ENCODE peak calls at places on chromosomes 1 and 21, in ten cellular contexts. H is PC-3; V is right atrium auricular region; D is A549; B is Panc1; G is fibroblast of villous mesenchyme; Y is GM23338; K is BJ; E is fibroblast of mammary gland; J is CD8-positive, alpha-beta T cell. R is an unnamed sample.

GRCh38 chr21:19475525-19475924 is 1071.9 kb upstream of the TMPRSS15 start:
- DNase-seq in H (no peak), V (no peak), D (no peak), B (no peak), G (no peak), Y (no peak), K (no peak), E (no peak), J (no peak), R (no peak)

GRCh38 chr21:45280178-45280821 is 7.4 kb downstream of the POFUT2 start:
- DNase-seq in H (no peak), V (no peak), D (no peak), B (no peak), G (no peak), Y (no peak), K (no peak), E (no peak), J (no peak), R (no peak)

GRCh38 chr1:163054056-163054706 is 15.0 kb upstream of the RGS4 start:
- DNase-seq in H (no peak), V (no peak), D (no peak), B (no peak), G (no peak), Y (no peak), K (no peak), E (no peak), J (no peak), R (no peak)

GRCh38 chr1:78607334-78607927 is 12.8 kb upstream of the IFI44L start:
- DNase-seq in H (peak), V (no peak), D (peak), B (no peak), G (peak), Y (peak), K (no peak), E (peak), J (no peak), R (peak)

GRCh38 chr1:191831572-191831971 is 326.7 kb upstream of the RGS18 start:
- DNase-seq in H (peak), V (no peak), D (no peak), B (no peak), G (no peak), Y (peak), K (no peak), E (no peak), J (no peak), R (no peak)

GRCh38 chr1:66402194-66402593 is 131.8 kb upstream of the SGIP1 start:
- DNase-seq in H (no peak), V (peak), D (no peak), B (no peak), G (peak), Y (no peak), K (no peak), E (peak), J (no peak), R (peak)

GRCh38 chr1:108962681-108963051 is 618 bp downstream of the CLCC1 start:
- DNase-seq in H (peak), V (no peak), D (no peak), B (no peak), G (no peak), Y (peak), K (no peak), E (no peak), J (peak), R (no peak)

GRCh38 chr1:119871881-119872280 is 24.4 kb downstream of the ADAM30 start:
- DNase-seq in H (peak), V (no peak), D (no peak), B (no peak), G (no peak), Y (no peak), K (no peak), E (peak), J (no peak), R (peak)

GRCh38 chr1:220881918-220882891 is 3.0 kb downstream of the HLX start:
- DNase-seq in H (no peak), V (no peak), D (no peak), B (no peak), G (peak), Y (peak), K (no peak), E (peak), J (no peak), R (peak)

GRCh38 chr1:152774875-152775274 is at the start of gene LCE1F:
- DNase-seq in H (no peak), V (no peak), D (no peak), B (no peak), G (no peak), Y (no peak), K (no peak), E (no peak), J (no peak), R (no peak)

GRCh38 chr1:3930282-3930681 is 30.2 kb upstream of the C1orf174 start:
- DNase-seq in H (no peak), V (no peak), D (no peak), B (no peak), G (no peak), Y (no peak), K (no peak), E (no peak), J (no peak), R (no peak)

GRCh38 chr1:10663668-10664035 is 132.8 kb downstream of the CASZ1 start:
- DNase-seq in H (no peak), V (peak), D (no peak), B (no peak), G (no peak), Y (peak), K (no peak), E (no peak), J (no peak), R (peak)

GRCh38 chr1:151058682-151059341 is 610 bp downstream of the CDC42SE1 start:
- DNase-seq in H (peak), V (no peak), D (no peak), B (no peak), G (peak), Y (peak), K (no peak), E (no peak), J (no peak), R (peak)

GRCh38 chr1:99481391-99481996 is 164.4 kb upstream of the PALMD start:
- DNase-seq in H (peak), V (no peak), D (peak), B (no peak), G (peak), Y (peak), K (no peak), E (peak), J (no peak), R (peak)

GRCh38 chr21:16594191-16594590 is 864.4 kb downstream of the USP25 start:
- DNase-seq in H (no peak), V (no peak), D (no peak), B (no peak), G (no peak), Y (no peak), K (no peak), E (peak), J (no peak), R (no peak)

DNA sequence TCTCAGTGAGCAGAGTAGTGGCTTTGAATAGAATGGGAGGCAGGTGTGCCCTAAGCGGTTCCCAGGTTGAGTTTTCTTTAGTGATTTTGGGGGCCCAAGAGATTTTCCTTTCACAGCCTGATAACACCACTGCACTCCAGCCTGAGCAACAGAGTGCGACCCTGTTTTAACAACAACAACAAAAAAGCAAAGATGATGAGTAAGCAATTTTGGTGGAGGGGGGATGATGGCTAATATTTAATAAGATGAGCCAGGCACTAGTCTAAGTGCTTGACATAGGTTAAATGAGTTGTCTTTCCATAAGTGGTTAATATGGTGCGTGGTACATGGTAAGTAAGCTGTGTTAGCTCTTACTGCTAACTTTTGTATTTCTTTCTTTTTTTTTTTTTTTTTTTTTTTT is 2.0 kb downstream of the RNPEP start:
- DNase-seq in H (no peak), V (no peak), D (no peak), B (no peak), G (no peak), Y (no peak), K (no peak), E (no peak), J (no peak), R (no peak)
- H3K4me3 ChIP-seq in H (peak), V (no peak), D (no peak), B (no peak), G (no peak), Y (peak), K (no peak), E (no peak), J (no peak), R (no peak)

GRCh38 chr1:164673584-164674214 is 114.7 kb downstream of the PBX1 start:
- DNase-seq in H (peak), V (no peak), D (peak), B (no peak), G (no peak), Y (peak), K (no peak), E (no peak), J (no peak), R (no peak)

GRCh38 chr1:164672610-164673009 is 113.6 kb downstream of the PBX1 start:
- DNase-seq in H (no peak), V (no peak), D (no peak), B (no peak), G (no peak), Y (no peak), K (no peak), E (no peak), J (no peak), R (no peak)

GRCh38 chr1:164668451-164668850 is 109.5 kb downstream of the PBX1 start:
- DNase-seq in H (no peak), V (no peak), D (no peak), B (no peak), G (no peak), Y (no peak), K (no peak), E (no peak), J (no peak), R (no peak)

GRCh38 chr1:164670026-164670425 is 111.0 kb downstream of the PBX1 start:
- DNase-seq in H (no peak), V (no peak), D (no peak), B (no peak), G (no peak), Y (no peak), K (no peak), E (no peak), J (no peak), R (no peak)

DNA sequence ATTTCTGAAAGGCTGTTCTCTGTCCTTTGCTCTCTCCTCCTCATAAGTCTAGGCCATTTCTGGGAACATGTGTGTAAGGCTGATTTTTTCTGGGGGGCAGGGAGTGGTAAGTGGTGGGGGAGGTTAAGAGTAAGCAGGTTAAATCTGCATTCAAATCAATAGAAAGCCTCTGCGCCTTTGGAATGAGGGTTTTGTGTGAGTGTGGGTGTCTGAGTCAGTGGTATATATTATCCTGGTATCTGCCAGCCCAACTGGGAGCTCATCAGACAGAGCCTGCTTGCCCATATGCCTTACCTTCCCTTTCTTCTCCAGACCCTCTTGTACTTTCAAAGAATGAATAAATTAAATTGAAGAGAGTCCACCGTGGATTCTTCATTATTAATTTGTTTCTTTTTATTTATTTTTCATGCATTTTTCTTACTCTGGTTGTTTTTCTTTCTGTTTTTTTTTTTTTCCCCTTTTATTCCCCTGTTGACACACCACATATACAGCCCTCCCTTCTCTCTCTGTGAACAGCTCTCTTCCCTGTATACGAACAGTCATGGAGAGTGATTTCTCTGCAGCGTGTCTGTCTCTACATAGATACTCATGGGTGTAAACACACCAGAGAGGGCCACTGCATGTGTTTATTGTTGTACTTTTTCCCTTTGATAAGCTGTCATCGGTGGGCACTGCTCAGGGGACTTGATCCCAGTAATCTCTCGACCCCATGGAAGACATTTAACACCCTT is 112.8 kb downstream of the PBX1 start:
- DNase-seq in H (no peak), V (no peak), D (no peak), B (no peak), G (no peak), Y (no peak), K (no peak), E (peak), J (no peak), R (peak)
- TF ChIP-seq CTCF in H (no peak), V (no peak), D (no peak), B (no peak), G (no peak), Y (no peak), K (no peak), E (no peak), J (no peak), R (no peak)

GRCh38 chr1:193408782-193409293 is 222.4 kb upstream of the B3GALT2 start:
- DNase-seq in H (no peak), V (peak), D (peak), B (no peak), G (peak), Y (peak), K (peak), E (peak), J (no peak), R (peak)
- H3K4me3 ChIP-seq in H (no peak), V (peak), D (no peak), B (peak), G (peak), Y (no peak), K (peak), E (no peak), J (no peak), R (no peak)

DNA sequence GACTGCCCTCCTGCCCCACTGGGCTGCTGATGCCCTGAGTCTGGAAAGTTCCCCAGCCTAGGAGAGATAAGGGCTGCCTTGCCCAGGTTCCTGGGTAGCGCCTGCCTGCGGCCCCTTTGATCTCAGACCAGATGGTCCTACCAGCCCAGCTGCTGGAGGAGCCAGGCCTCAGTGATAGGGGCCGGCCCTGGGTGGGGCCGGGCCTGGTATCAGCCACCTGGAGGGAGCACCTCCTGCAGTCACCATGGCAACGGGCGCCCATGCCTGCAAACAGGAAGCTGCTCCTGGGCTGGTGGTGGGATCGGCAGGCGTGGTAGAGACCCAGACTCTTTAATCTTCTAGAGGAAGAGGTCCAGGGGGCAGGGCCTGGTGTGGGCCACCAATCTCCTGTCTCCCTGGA is 119.7 kb upstream of the WNT4 start:
- DNase-seq in H (no peak), V (no peak), D (no peak), B (no peak), G (no peak), Y (peak), K (no peak), E (no peak), J (no peak), R (no peak)
- TF ChIP-seq CTCF in H (no peak), V (no peak), D (no peak), B (no peak), G (no peak), Y (no peak), K (no peak), E (no peak), J (no peak), R (no peak)

GRCh38 chr1:200875416-200875815 is 2.6 kb downstream of the GPR25 start:
- DNase-seq in H (no peak), V (peak), D (no peak), B (no peak), G (no peak), Y (no peak), K (no peak), E (no peak), J (no peak), R (no peak)

GRCh38 chr1:200874694-200875093 is 1.9 kb downstream of the GPR25 start:
- DNase-seq in H (no peak), V (peak), D (no peak), B (no peak), G (no peak), Y (no peak), K (no peak), E (no peak), J (no peak), R (no peak)

GRCh38 chr1:200873671-200874397 is 1.1 kb downstream of the GPR25 start:
- DNase-seq in H (no peak), V (peak), D (no peak), B (no peak), G (no peak), Y (peak), K (no peak), E (no peak), J (no peak), R (no peak)

GRCh38 chr1:200872446-200873115 is at the start of gene GPR25:
- DNase-seq in H (no peak), V (no peak), D (no peak), B (no peak), G (no peak), Y (no peak), K (no peak), E (no peak), J (no peak), R (no peak)

DNA sequence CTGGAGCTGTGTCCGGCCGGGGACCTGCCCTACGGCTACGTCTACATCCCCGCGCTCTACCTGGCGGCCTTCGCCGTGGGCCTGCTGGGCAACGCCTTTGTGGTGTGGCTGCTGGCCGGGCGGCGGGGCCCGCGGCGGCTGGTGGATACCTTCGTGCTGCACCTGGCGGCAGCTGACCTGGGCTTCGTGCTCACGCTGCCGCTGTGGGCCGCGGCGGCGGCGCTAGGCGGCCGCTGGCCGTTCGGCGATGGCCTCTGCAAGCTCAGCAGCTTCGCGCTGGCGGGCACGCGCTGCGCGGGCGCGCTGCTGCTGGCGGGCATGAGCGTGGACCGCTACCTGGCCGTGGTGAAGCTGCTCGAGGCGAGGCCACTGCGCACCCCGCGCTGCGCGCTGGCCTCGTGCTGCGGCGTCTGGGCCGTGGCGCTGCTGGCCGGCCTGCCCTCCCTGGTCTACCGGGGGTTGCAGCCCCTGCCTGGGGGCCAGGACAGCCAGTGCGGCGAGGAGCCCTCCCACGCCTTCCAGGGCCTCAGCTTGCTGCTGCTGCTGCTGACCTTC is 412 bp downstream of the GPR25 start:
- DNase-seq in H (no peak), V (peak), D (no peak), B (no peak), G (no peak), Y (peak), K (no peak), E (no peak), J (no peak), R (no peak)
- H3K4me3 ChIP-seq in H (no peak), V (peak), D (no peak), B (no peak), G (no peak), Y (peak), K (peak), E (no peak), J (peak), R (no peak)